ENCODE peak calls at places on chromosomes 6 and 20, in ten cellular contexts. H is hepatocyte; U is head of caudate nucleus; Z is germinal center; Q is lower leg skin; G is posterior cingulate gyrus; D is SK-N-DZ; N is smooth muscle cell of the brain vasculature; C is effector CD4-positive, alpha-beta T cell; A is MV-4-11. E is an unnamed sample.

GRCh38 chr20:24362080-24362479 is 107.3 kb upstream of the SYNDIG1 start:
- DNase-seq in C (no peak), N (no peak), G (no peak), U (no peak), Q (no peak), A (no peak), H (no peak), Z (no peak), D (no peak), E (no peak)

GRCh38 chr6:22956029-22956715 is 386.8 kb downstream of the HDGFL1 start:
- DNase-seq in U (peak), Z (no peak), A (no peak), C (no peak), H (peak), G (no peak), D (no peak), Q (no peak), N (no peak), E (no peak)

GRCh38 chr20:45100563-45101245 is at the start of gene KCNS1:
- DNase-seq in D (peak), Q (no peak), A (peak), G (no peak), U (no peak), N (no peak), C (no peak), Z (peak), H (peak), E (no peak)

GRCh38 chr6:170207586-170207985 is 83.3 kb downstream of the DLL1 start:
- DNase-seq in H (no peak), A (no peak), G (no peak), N (no peak), Q (no peak), Z (no peak), D (no peak), U (no peak), C (no peak), E (no peak)

GRCh38 chr6:134175532-134176282 is 123.3 kb upstream of the SLC2A12 start:
- DNase-seq in H (peak), A (peak), D (no peak), N (no peak), C (peak), U (peak), G (peak), Q (peak), Z (peak), E (no peak)

GRCh38 chr20:44256961-44257360 is 9.9 kb downstream of the GDAP1L1 start:
- DNase-seq in Z (no peak), D (no peak), A (no peak), C (no peak), G (no peak), U (no peak), Q (no peak), H (no peak), N (no peak), E (no peak)

GRCh38 chr20:38139919-38140753 is 24.9 kb downstream of the TGM2 start:
- DNase-seq in C (no peak), A (peak), N (no peak), H (peak), G (no peak), Q (no peak), U (no peak), Z (no peak), D (no peak), E (no peak)

GRCh38 chr6:104537872-104538271 is 321.8 kb downstream of the HACE1 start:
- DNase-seq in C (no peak), Z (no peak), G (no peak), U (no peak), H (no peak), Q (no peak), N (no peak), D (no peak), A (no peak), E (no peak)

GRCh38 chr6:139490482-139490881 is 116.0 kb upstream of the CITED2 start:
- DNase-seq in D (no peak), H (no peak), Q (no peak), Z (no peak), U (no peak), C (no peak), G (no peak), N (no peak), A (peak), E (no peak)

GRCh38 chr20:10167025-10167424 is 51.6 kb upstream of the SNAP25 start:
- DNase-seq in G (no peak), N (no peak), Z (no peak), Q (no peak), C (no peak), U (no peak), D (no peak), H (no peak), A (no peak), E (no peak)

GRCh38 chr20:19427480-19427879 is 215.0 kb downstream of the SLC24A3 start:
- DNase-seq in U (no peak), D (peak), Z (no peak), G (no peak), A (no peak), H (peak), C (no peak), N (no peak), Q (no peak), E (no peak)

GRCh38 chr6:97215157-97215769 is 67.8 kb downstream of the MMS22L start:
- DNase-seq in Z (no peak), H (peak), N (peak), C (no peak), D (peak), U (peak), Q (no peak), G (no peak), A (peak), E (peak)

GRCh38 chr20:62427172-62428007 is at the start of gene RBBP8NL:
- DNase-seq in A (no peak), H (peak), Z (no peak), Q (peak), U (no peak), D (no peak), N (no peak), C (no peak), G (no peak), E (no peak)

GRCh38 chr6:128478230-128479047 is 42.0 kb downstream of the PTPRK start:
- DNase-seq in C (no peak), U (no peak), G (no peak), N (no peak), Q (no peak), D (no peak), H (no peak), Z (no peak), A (no peak), E (no peak)

GRCh38 chr6:85865665-85866372 is 223.1 kb upstream of the SYNCRIP start:
- DNase-seq in Z (peak), C (no peak), G (no peak), D (no peak), N (peak), U (no peak), A (no peak), H (peak), Q (no peak), E (peak)

GRCh38 chr6:11782524-11782923 is 3.9 kb upstream of the ADTRP start:
- DNase-seq in N (no peak), G (no peak), C (no peak), H (no peak), U (no peak), Z (no peak), A (no peak), Q (no peak), D (no peak), E (no peak)

GRCh38 chr6:26532699-26533523 is 5.3 kb upstream of the HMGN4 start:
- DNase-seq in D (peak), U (peak), N (peak), Q (peak), Z (peak), H (peak), G (peak), A (peak), C (peak), E (no peak)

GRCh38 chr20:38883081-38883980 is 42.9 kb upstream of the FAM83D start:
- DNase-seq in Z (no peak), D (peak), G (peak), Q (no peak), U (peak), H (no peak), N (no peak), C (no peak), A (no peak), E (no peak)

GRCh38 chr6:20605581-20605980 is 71.3 kb downstream of the CDKAL1 start:
- DNase-seq in Q (no peak), Z (no peak), U (no peak), N (no peak), H (no peak), C (no peak), G (no peak), A (peak), D (no peak), E (peak)

GRCh38 chr6:33607784-33608161 is 13.3 kb upstream of the ITPR3 start:
- DNase-seq in H (no peak), C (no peak), A (peak), G (no peak), Z (peak), N (no peak), Q (no peak), U (no peak), D (no peak), E (no peak)

GRCh38 chr20:1324598-1325172 is 4.3 kb downstream of the SDCBP2 start:
- DNase-seq in C (peak), A (no peak), Z (no peak), G (no peak), N (no peak), H (no peak), D (no peak), U (no peak), Q (no peak), E (peak)

GRCh38 chr6:20755631-20756030 is 221.4 kb downstream of the CDKAL1 start:
- DNase-seq in D (no peak), G (no peak), C (no peak), H (no peak), Z (no peak), U (no peak), A (no peak), Q (no peak), N (no peak), E (peak)

GRCh38 chr6:30966154-30966553 is 17.4 kb upstream of the MUC21 start:
- DNase-seq in D (no peak), Q (no peak), C (no peak), G (no peak), H (no peak), Z (no peak), N (no peak), A (no peak), U (no peak), E (no peak)

GRCh38 chr20:58889334-58890072 is 37.0 kb downstream of the GNAS start:
- DNase-seq in A (no peak), G (no peak), D (no peak), H (peak), C (no peak), U (no peak), Q (no peak), N (no peak), Z (peak), E (no peak)

GRCh38 chr6:114080891-114081510 is 110.1 kb upstream of the HDAC2 start:
- DNase-seq in A (no peak), H (no peak), U (no peak), N (no peak), Z (no peak), C (no peak), D (no peak), G (no peak), Q (no peak), E (no peak)

GRCh38 chr6:53014034-53014433 is 18.9 kb upstream of the GSTA4 start:
- DNase-seq in H (peak), A (peak), D (no peak), Q (no peak), Z (no peak), C (no peak), N (no peak), G (no peak), U (no peak), E (no peak)

GRCh38 chr6:4937414-4937813 is 66.4 kb downstream of the RPP40 start:
- DNase-seq in A (no peak), U (no peak), Q (no peak), G (no peak), H (no peak), N (no peak), Z (no peak), C (no peak), D (no peak), E (no peak)

E was measured in skeletal muscle cell.